ENCODE peak calls at places on chromosomes 7 and 10, in seven cellular contexts. C is adrenal gland; G is GM23248; U is CD4-positive, CD25-positive, alpha-beta regulatory T cell; J is small intestine; Q is ascending aorta; P is sigmoid colon. I is an unnamed sample.

GRCh38 chr7:4841007-4841784 is 20.6 kb downstream of the PAPOLB start:
- DNase-seq in U (no peak), J (no peak), C (peak; percentile 40), P (no peak), G (no peak), Q (no peak), I (no peak)

GRCh38 chr7:27160147-27160545 is 3.7 kb upstream of the HOXA7 start:
- DNase-seq in J (no peak), U (no peak), C (no peak), P (peak; percentile 69), G (no peak), Q (peak; percentile 63), I (no peak)

GRCh38 chr7:150800576-150801241 is at the start of gene TMEM176A:
- DNase-seq in Q (no peak), G (no peak), J (peak; percentile 57), C (no peak), P (no peak), U (no peak), I (peak; percentile 18)

GRCh38 chr10:89659185-89660131 is 14.4 kb upstream of the PANK1 start:
- DNase-seq in C (no peak), G (peak; percentile 90), P (no peak), Q (no peak), U (no peak), J (no peak), I (no peak)

GRCh38 chr10:118953598-118953997 is 75.9 kb upstream of the NANOS1 start:
- DNase-seq in P (no peak), U (no peak), G (no peak), Q (no peak), C (no peak), J (no peak), I (no peak)

GRCh38 chr7:113071465-113071864 is 15.2 kb downstream of the GPR85 start:
- DNase-seq in G (peak; percentile 43), C (no peak), P (no peak), J (no peak), U (no peak), Q (no peak), I (no peak)

GRCh38 chr7:118734541-118734940 is 510.0 kb downstream of the ANKRD7 start:
- DNase-seq in U (no peak), J (no peak), C (no peak), G (no peak), P (no peak), Q (no peak), I (no peak)

GRCh38 chr10:52314822-52315552 is 906 bp downstream of the DKK1 start:
- DNase-seq in U (no peak), G (peak; percentile 81), P (no peak), C (no peak), Q (no peak), J (no peak), I (no peak)

GRCh38 chr10:124534231-124534798 is 72.7 kb downstream of the LHPP start:
- DNase-seq in Q (no peak), U (no peak), J (no peak), G (no peak), C (peak; percentile 88), P (peak; percentile 82), I (no peak)

GRCh38 chr7:923108-924041 is 31.1 kb downstream of the ADAP1 start:
- DNase-seq in P (peak; percentile 82), J (peak; percentile 88), C (peak; percentile 80), Q (peak; percentile 88), G (peak; percentile 44), U (peak; percentile 78), I (peak; percentile 90)

GRCh38 chr10:27744478-27745379 is 890 bp downstream of the MKX start:
- DNase-seq in C (no peak), Q (peak; percentile 80), P (peak; percentile 72), U (no peak), G (peak; percentile 88), J (peak; percentile 17), I (peak; percentile 46)

GRCh38 chr10:49113741-49114141 is 1.6 kb downstream of the VSTM4 start:
- DNase-seq in Q (no peak), P (no peak), C (peak; percentile 71), U (no peak), J (no peak), G (peak; percentile 84), I (no peak)

GRCh38 chr7:43170571-43170970 is 58.1 kb downstream of the HECW1 start:
- DNase-seq in G (no peak), U (no peak), P (no peak), J (no peak), Q (no peak), C (no peak), I (no peak)

GRCh38 chr7:69893915-69894314 is 295.6 kb downstream of the AUTS2 start:
- DNase-seq in J (no peak), P (no peak), U (no peak), Q (no peak), C (no peak), G (peak; percentile 27), I (no peak)

GRCh38 chr7:79504607-79505389 is 51.3 kb upstream of the MAGI2 start:
- DNase-seq in C (no peak), J (peak; percentile 2), P (no peak), U (no peak), Q (no peak), G (peak; percentile 18), I (no peak)

GRCh38 chr7:1281068-1281467 is 48.4 kb downstream of the UNCX start:
- DNase-seq in Q (no peak), J (no peak), G (no peak), U (no peak), C (no peak), P (no peak), I (no peak)

GRCh38 chr7:95478139-95479037 is 7.4 kb upstream of the ASB4 start:
- DNase-seq in C (no peak), Q (no peak), G (peak; percentile 69), J (peak; percentile 49), U (no peak), P (no peak), I (no peak)

GRCh38 chr7:75969182-75969581 is 25.2 kb downstream of the TMEM120A start:
- DNase-seq in U (no peak), C (no peak), J (no peak), Q (peak; percentile 66), P (peak; percentile 95), G (peak; percentile 57), I (no peak)
- H3K4me1 ChIP-seq in U (no peaks in the 10 kb centered on the region), C (peaks cover 77% of the 10 kb centered on the region), J (no peaks in the 10 kb centered on the region), Q (peaks cover 20% of the 10 kb centered on the region), P (peaks cover 64% of the 10 kb centered on the region), G (peaks cover 7% of the 10 kb centered on the region), I (no peaks in the 10 kb centered on the region)

GRCh38 chr10:73762915-73763314 is 18.7 kb downstream of the SEC24C start:
- DNase-seq in P (no peak), C (no peak), J (no peak), G (peak; percentile 71), Q (no peak), U (no peak), I (no peak)

GRCh38 chr10:73759512-73760115 is 15.4 kb downstream of the SEC24C start:
- DNase-seq in P (peak; percentile 33), C (peak; percentile 52), G (no peak), J (no peak), Q (no peak), U (peak; percentile 18), I (peak; percentile 73)

GRCh38 chr10:73758704-73759511 is 14.7 kb downstream of the SEC24C start:
- DNase-seq in Q (no peak), P (peak; percentile 22), J (no peak), C (peak; percentile 40), G (no peak), U (no peak), I (no peak)

GRCh38 chr10:73768881-73769280 is 13.0 kb upstream of the CHCHD1 start:
- DNase-seq in U (peak; percentile 44), G (no peak), C (no peak), P (peak; percentile 50), Q (no peak), J (no peak), I (peak; percentile 68)

GRCh38 chr10:73763343-73763742 is 18.5 kb upstream of the CHCHD1 start:
- DNase-seq in C (no peak), U (no peak), G (peak; percentile 42), J (no peak), P (peak; percentile 21), Q (no peak), I (peak; percentile 81)
- H3K36me3 ChIP-seq in C (peaks cover 95% of the 10 kb centered on the region), U (peaks cover 82% of the 10 kb centered on the region), G (peaks cover 81% of the 10 kb centered on the region), J (peaks cover 22% of the 10 kb centered on the region), P (peaks cover 81% of the 10 kb centered on the region), Q (peaks cover 94% of the 10 kb centered on the region), I (peaks cover 70% of the 10 kb centered on the region)

GRCh38 chr10:86964061-86964846 is 4.0 kb upstream of the ADIRF start:
- DNase-seq in G (no peak), P (peak; percentile 63), U (no peak), J (no peak), Q (peak; percentile 63), C (peak; percentile 55), I (no peak)

GRCh38 chr10:86968271-86968993 is at the start of gene ADIRF:
- DNase-seq in Q (peak; percentile 85), G (peak; percentile 62), C (peak; percentile 60), P (peak; percentile 80), J (peak; percentile 88), U (no peak), I (no peak)

GRCh38 chr10:86967481-86967941 is 771 bp upstream of the ADIRF start:
- DNase-seq in Q (peak; percentile 63), G (no peak), P (peak; percentile 61), U (no peak), C (peak; percentile 57), J (no peak), I (no peak)

GRCh38 chr10:86964847-86965190 is 3.5 kb upstream of the ADIRF start:
- DNase-seq in U (no peak), G (no peak), J (no peak), P (no peak), Q (no peak), C (peak; percentile 51), I (no peak)

DNA sequence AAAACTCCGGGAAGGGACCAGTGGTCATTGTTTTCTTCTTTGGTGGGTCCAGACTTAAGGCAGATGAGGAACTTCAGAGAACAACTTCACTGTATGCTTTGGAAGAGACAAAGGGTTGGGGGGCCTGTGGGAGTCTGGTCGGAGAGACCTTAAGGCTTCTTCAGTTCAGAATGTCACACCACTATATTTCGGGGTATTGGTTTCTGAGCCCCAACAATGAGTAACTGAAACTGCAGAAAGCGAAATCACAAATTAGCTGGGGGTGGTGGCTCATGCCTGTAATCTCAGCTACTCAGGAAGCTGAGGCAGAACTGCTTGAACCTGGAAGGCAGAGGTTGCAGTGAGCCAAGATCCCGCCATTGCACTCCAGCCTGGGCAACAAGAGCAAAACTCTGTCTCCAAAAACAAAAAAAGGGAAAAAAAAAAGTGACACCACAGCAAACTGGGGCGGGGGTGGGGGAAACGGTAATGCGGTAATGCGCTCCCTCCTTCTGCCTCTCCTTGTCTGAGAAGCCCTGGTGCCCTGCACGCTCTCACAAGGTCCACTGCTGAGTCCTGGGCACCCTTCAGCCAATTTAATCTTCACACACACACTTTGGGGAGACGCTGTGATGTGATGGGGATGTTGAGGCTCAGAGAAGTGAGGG is 2.2 kb upstream of the ADIRF start:
- DNase-seq in C (no peak), U (no peak), G (no peak), J (no peak), P (peak; percentile 53), Q (no peak), I (no peak)
- H3K4me3 ChIP-seq in C (no peak overlapping the region), U (peak overlapping the region; percentile 47), G (no peak overlapping the region), J (no peak overlapping the region), P (no peak overlapping the region), Q (peak overlapping the region; percentile 79), I (no peak overlapping the region)

DNA sequence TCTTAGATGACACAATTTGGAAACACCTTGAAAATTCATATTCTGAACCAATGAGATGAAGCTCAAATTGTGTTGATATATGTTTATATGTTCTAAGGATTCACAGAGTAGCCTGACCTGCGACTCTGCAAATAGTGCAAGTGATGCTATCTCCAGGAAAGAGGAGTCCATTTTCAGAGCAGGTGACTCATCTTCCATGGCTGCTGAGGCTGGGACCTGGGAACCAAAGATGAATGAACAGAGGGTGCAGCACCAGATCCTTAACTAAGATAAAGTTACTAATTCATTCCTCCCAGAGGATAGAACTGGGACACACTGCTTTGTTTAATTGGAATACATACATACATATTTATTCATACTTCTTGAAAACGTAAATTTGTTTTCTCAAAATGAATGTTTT is 240.6 kb upstream of the SEMA3C start:
- DNase-seq in C (no peak), Q (no peak), G (peak; percentile 44), P (no peak), U (no peak), J (no peak), I (no peak)
- H3K4me1 ChIP-seq in C (no peaks in the 10 kb centered on the region), Q (no peaks in the 10 kb centered on the region), G (peaks cover 20% of the 10 kb centered on the region), P (no peaks in the 10 kb centered on the region), U (no peaks in the 10 kb centered on the region), J (peaks cover 3% of the 10 kb centered on the region), I (no peaks in the 10 kb centered on the region)

I was measured in CD4-positive, alpha-beta memory T cell.